ENCODE peak calls at places on chromosomes 11 and 22, in seven cellular contexts. One of them, this sample, is unnamed.

GRCh38 chr11:34174411-34175041 is 69.1 kb downstream of the NAT10 start:
- DNase-seq in HepG2: peak; percentile 43
- DNase-seq in nephron progenitor cell: peak; percentile 92
- DNase-seq in cardiac muscle cell: peak; percentile 91
- DNase-seq in posterior cingulate gyrus: peak; percentile 82
- DNase-seq in stimulated activated CD4-positive, alpha-beta T cell treated with anti-CD3 and anti-CD28 coated beads, Interleukin-2, amount 100 ng/mL, for 48 hours: peak; percentile 81
- DNase-seq in endothelial cell of umbilical vein: peak; percentile 55
- DNase-seq in this sample: peak; percentile 89

GRCh38 chr11:118921121-118921928 is 4.4 kb downstream of the BCL9L start:
- DNase-seq in HepG2: peak; percentile 94
- DNase-seq in nephron progenitor cell: no peak
- DNase-seq in cardiac muscle cell: no peak
- DNase-seq in posterior cingulate gyrus: no peak
- DNase-seq in stimulated activated CD4-positive, alpha-beta T cell treated with anti-CD3 and anti-CD28 coated beads, Interleukin-2, amount 100 ng/mL, for 48 hours: no peak
- DNase-seq in endothelial cell of umbilical vein: peak; percentile 49
- DNase-seq in this sample: no peak

GRCh38 chr22:26670459-26670858 is 13.1 kb downstream of the MIAT start:
- DNase-seq in HepG2: no peak
- DNase-seq in nephron progenitor cell: no peak
- DNase-seq in cardiac muscle cell: no peak
- DNase-seq in posterior cingulate gyrus: no peak
- DNase-seq in stimulated activated CD4-positive, alpha-beta T cell treated with anti-CD3 and anti-CD28 coated beads, Interleukin-2, amount 100 ng/mL, for 48 hours: no peak
- DNase-seq in endothelial cell of umbilical vein: no peak
- DNase-seq in this sample: no peak

GRCh38 chr22:48953830-48954229 is 873.8 kb downstream of the BRD1 start:
- DNase-seq in HepG2: no peak
- DNase-seq in nephron progenitor cell: no peak
- DNase-seq in cardiac muscle cell: no peak
- DNase-seq in posterior cingulate gyrus: no peak
- DNase-seq in stimulated activated CD4-positive, alpha-beta T cell treated with anti-CD3 and anti-CD28 coated beads, Interleukin-2, amount 100 ng/mL, for 48 hours: no peak
- DNase-seq in endothelial cell of umbilical vein: no peak
- DNase-seq in this sample: no peak

GRCh38 chr22:31083923-31084810 is 3.0 kb downstream of the SMTN start:
- DNase-seq in HepG2: no peak
- DNase-seq in nephron progenitor cell: no peak
- DNase-seq in cardiac muscle cell: no peak
- DNase-seq in posterior cingulate gyrus: no peak
- DNase-seq in stimulated activated CD4-positive, alpha-beta T cell treated with anti-CD3 and anti-CD28 coated beads, Interleukin-2, amount 100 ng/mL, for 48 hours: no peak
- DNase-seq in endothelial cell of umbilical vein: no peak
- DNase-seq in this sample: no peak

GRCh38 chr11:44893250-44894216 is 57.1 kb downstream of the TP53I11 start:
- DNase-seq in HepG2: no peak
- DNase-seq in nephron progenitor cell: no peak
- DNase-seq in cardiac muscle cell: no peak
- DNase-seq in posterior cingulate gyrus: no peak
- DNase-seq in stimulated activated CD4-positive, alpha-beta T cell treated with anti-CD3 and anti-CD28 coated beads, Interleukin-2, amount 100 ng/mL, for 48 hours: no peak
- DNase-seq in endothelial cell of umbilical vein: no peak
- DNase-seq in this sample: no peak

GRCh38 chr22:25488244-25489020 is 76.0 kb upstream of the GRK3 start:
- DNase-seq in HepG2: peak; percentile 52
- DNase-seq in nephron progenitor cell: no peak
- DNase-seq in cardiac muscle cell: peak; percentile 79
- DNase-seq in posterior cingulate gyrus: no peak
- DNase-seq in stimulated activated CD4-positive, alpha-beta T cell treated with anti-CD3 and anti-CD28 coated beads, Interleukin-2, amount 100 ng/mL, for 48 hours: peak; percentile 43
- DNase-seq in endothelial cell of umbilical vein: peak; percentile 71
- DNase-seq in this sample: peak; percentile 55

GRCh38 chr11:57320067-57320718 is 4.6 kb downstream of the TNKS1BP1 start:
- DNase-seq in HepG2: no peak
- DNase-seq in nephron progenitor cell: no peak
- DNase-seq in cardiac muscle cell: no peak
- DNase-seq in posterior cingulate gyrus: no peak
- DNase-seq in stimulated activated CD4-positive, alpha-beta T cell treated with anti-CD3 and anti-CD28 coated beads, Interleukin-2, amount 100 ng/mL, for 48 hours: no peak
- DNase-seq in endothelial cell of umbilical vein: no peak
- DNase-seq in this sample: no peak

GRCh38 chr22:26701323-26701722 is 43.9 kb downstream of the MIAT start:
- DNase-seq in HepG2: no peak
- DNase-seq in nephron progenitor cell: no peak
- DNase-seq in cardiac muscle cell: no peak
- DNase-seq in posterior cingulate gyrus: no peak
- DNase-seq in stimulated activated CD4-positive, alpha-beta T cell treated with anti-CD3 and anti-CD28 coated beads, Interleukin-2, amount 100 ng/mL, for 48 hours: no peak
- DNase-seq in endothelial cell of umbilical vein: no peak
- DNase-seq in this sample: no peak

GRCh38 chr11:32333335-32333991 is 101.9 kb downstream of the WT1 start:
- DNase-seq in HepG2: no peak
- DNase-seq in nephron progenitor cell: peak; percentile 75
- DNase-seq in cardiac muscle cell: peak; percentile 38
- DNase-seq in posterior cingulate gyrus: peak; percentile 57
- DNase-seq in stimulated activated CD4-positive, alpha-beta T cell treated with anti-CD3 and anti-CD28 coated beads, Interleukin-2, amount 100 ng/mL, for 48 hours: peak; percentile 34
- DNase-seq in endothelial cell of umbilical vein: peak; percentile 28
- DNase-seq in this sample: no peak